ENCODE peak calls at places on chromosomes 12 and 14, in ten cellular contexts. A, T, H, G, J, L, C, R, N and M are unnamed samples.

GRCh38 chr12:58441483-58441882 is 478.8 kb downstream of the LRIG3 start:
- DNase-seq in N (no peak), G (no peak), L (no peak), C (no peak), H (no peak), R (no peak), T (no peak), J (no peak), A (no peak), M (no peak)

GRCh38 chr12:132295101-132295526 is 34.3 kb downstream of the GALNT9 start:
- DNase-seq in J (no peak), T (no peak), L (no peak), H (no peak), A (peak; percentile 2), C (no peak), N (no peak), G (no peak), R (no peak), M (no peak)

GRCh38 chr12:117980621-117981020 is 11.8 kb upstream of the KSR2 start:
- DNase-seq in N (no peak), T (no peak), L (peak; percentile 4), C (no peak), A (no peak), J (no peak), R (no peak), G (no peak), H (no peak), M (no peak)

GRCh38 chr12:116434155-116435065 is 124.8 kb upstream of the MAP1LC3B2 start:
- DNase-seq in A (peak; percentile 77), T (no peak), L (peak; percentile 97), H (peak; percentile 48), C (no peak), G (peak; percentile 93), R (peak; percentile 88), N (peak; percentile 95), J (peak; percentile 55), M (no peak)

GRCh38 chr12:53061404-53062010 is 11.6 kb downstream of the TNS2 start:
- DNase-seq in N (peak; percentile 9), T (no peak), L (no peak), A (no peak), C (peak; percentile 26), G (peak; percentile 77), J (no peak), R (no peak), H (no peak), M (no peak)

GRCh38 chr12:3090238-3091029 is 13.3 kb downstream of the TSPAN9 start:
- DNase-seq in A (no peak), N (no peak), L (no peak), T (no peak), H (no peak), C (no peak), R (no peak), G (no peak), J (no peak), M (no peak)

GRCh38 chr12:31736472-31736871 is 7.7 kb upstream of the AMN1 start:
- DNase-seq in T (no peak), J (no peak), R (peak; percentile 95), H (no peak), L (peak; percentile 68), A (no peak), G (peak; percentile 80), C (no peak), N (peak; percentile 82), M (no peak)

GRCh38 chr14:71078481-71078880 is 171.2 kb downstream of the PCNX1 start:
- DNase-seq in N (no peak), L (no peak), T (no peak), R (no peak), J (no peak), H (no peak), A (no peak), C (no peak), G (peak; percentile 10), M (no peak)

GRCh38 chr12:31322651-31323248 is 3.2 kb downstream of the SINHCAF start:
- DNase-seq in H (peak; percentile 23), N (peak; percentile 54), G (peak; percentile 43), R (peak; percentile 78), T (no peak), C (no peak), J (peak; percentile 55), L (peak; percentile 73), A (no peak), M (no peak)

GRCh38 chr12:103901518-103902173 is 28.6 kb upstream of the HSP90B1 start:
- DNase-seq in H (no peak), R (no peak), T (no peak), L (no peak), G (no peak), A (no peak), J (no peak), N (no peak), C (no peak), M (no peak)

DNA sequence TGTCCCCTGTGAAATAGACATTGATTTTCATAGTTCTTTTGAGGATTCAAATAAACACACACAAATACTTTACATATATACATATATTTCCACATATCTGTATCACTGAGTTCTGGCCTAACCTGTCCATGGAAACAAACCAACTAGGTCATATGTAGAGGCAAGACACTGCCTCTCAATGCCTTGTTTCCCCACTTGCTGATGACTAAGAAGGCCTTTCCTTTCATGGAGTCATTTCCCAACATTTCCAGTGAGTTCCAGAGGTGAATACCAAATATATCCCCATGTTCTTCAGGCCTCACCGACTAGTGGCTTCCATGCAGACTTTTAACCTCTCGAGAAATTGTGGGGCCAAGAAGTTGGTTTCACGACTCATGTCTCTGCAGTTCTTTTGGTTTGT is 120.8 kb downstream of the DNAI7 start:
- DNase-seq in N (no peak), C (no peak), A (no peak), G (no peak), J (no peak), R (no peak), T (no peak), H (no peak), L (no peak), M (no peak)
- TF ChIP-seq CTCF in N (no peak), C (no peak), A (no peak), G (no peak), J (no peak), R (no peak), T (no peak), H (no peak), L (no peak), M (no peak)

DNA sequence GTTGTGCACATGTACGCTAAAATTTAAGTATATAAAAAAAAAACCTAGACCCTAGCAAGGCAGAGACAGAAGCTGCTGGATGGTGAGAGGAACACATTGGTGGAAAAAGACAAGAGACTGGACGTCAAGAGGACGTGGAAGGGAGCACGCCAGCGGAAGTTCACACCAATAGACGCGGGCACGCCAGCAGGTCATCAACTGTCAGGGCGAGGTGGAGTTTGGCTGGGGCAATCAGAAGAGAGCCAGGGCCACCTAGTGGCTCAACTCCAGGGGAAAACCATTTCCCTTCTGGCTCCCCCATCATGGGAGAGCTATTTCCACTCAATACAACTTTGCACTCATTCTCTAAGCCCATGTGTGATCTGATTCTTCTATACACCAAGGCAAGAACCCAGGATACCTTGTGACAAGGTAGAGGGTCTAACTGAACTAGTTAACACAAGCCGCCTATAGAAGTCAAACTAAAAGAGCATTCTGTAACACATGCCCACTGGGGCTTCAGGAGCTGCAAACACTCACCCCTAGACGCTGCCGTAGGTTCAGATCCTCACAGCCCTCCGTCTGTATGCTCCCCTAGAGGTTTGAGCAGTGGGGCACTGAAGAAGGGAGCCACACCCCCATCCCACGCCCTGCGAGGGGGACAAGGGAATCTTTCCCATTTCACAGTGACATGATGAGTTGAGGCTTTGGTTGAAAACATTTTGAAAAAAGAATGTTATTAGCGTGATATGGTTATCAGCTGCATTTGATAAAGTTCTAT is 702.7 kb downstream of the TMTC2 start:
- DNase-seq in J (no peak), L (no peak), N (no peak), A (peak; percentile 3), H (peak; percentile 38), C (peak; percentile 39), G (peak; percentile 38), R (no peak), T (no peak), M (no peak)
- TF ChIP-seq CTCF in J (no peak), L (no peak), N (no peak), A (no peak), H (peak; percentile 24), C (peak; percentile 59), G (peak; percentile 7), R (no peak), T (peak; percentile 55), M (peak; percentile 32)

GRCh38 chr14:90561031-90561430 is 164.2 kb downstream of the CALM1 start:
- DNase-seq in G (no peak), H (no peak), C (no peak), L (no peak), J (no peak), A (no peak), T (no peak), R (no peak), N (no peak), M (no peak)
- TF ChIP-seq CTCF in G (no peak), H (no peak), C (no peak), L (no peak), J (no peak), A (no peak), T (no peak), R (no peak), N (no peak), M (no peak)

DNA sequence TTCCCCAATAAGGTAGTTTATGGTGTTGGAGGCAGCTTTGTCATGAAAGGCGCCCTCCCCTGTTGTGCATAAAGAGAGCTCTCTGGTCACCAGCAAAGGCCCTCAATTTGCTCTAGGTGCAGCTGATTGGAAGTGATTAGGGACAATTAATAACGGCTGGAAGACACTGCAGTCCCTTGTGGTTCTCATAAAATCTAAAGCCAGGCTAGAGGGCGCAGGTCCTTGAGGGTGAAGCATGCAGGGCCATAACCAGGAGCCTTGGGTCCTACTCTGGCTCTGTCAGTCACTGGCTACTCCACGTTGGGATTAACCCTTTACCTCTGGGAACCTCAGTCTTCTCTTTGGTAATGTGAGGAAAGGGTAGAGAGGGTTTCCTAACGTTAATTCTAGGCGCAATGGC is 1.9 kb downstream of the DAAM1 start:
- DNase-seq in C (no peak), N (peak; percentile 25), J (no peak), T (no peak), H (peak; percentile 27), G (peak; percentile 29), A (no peak), R (no peak), L (no peak), M (peak; percentile 24)
- TF ChIP-seq CTCF in C (no peak), N (peak; percentile 24), J (no peak), T (peak; percentile 23), H (no peak), G (no peak), A (no peak), R (no peak), L (no peak), M (peak; percentile 37)